ENCODE peak calls at places on chromosomes 1 and 21, in seven cellular contexts. C is activated T-helper 1 cell treated with Interleukin-2 at 50 U/mL for 16 hours; R is stimulated activated effector memory CD8-positive, alpha-beta T cell treated with anti-CD3 and anti-CD28 coated beads, Interleukin-12 subunit alpha, Interleukin-12 subunit beta, amount 100 ng/mL, for 72 hours; W is GM23248; I is foreskin fibroblast; Z is RWPE1; J is naive thymus-derived CD4-positive, alpha-beta T cell. A is an unnamed sample.

GRCh38 chr1:11575553-11575952 is 78.7 kb downstream of the FBXO2 start:
- DNase-seq in C (no peak), R (no peak), W (no peak), I (no peak), Z (no peak), J (no peak), A (no peak)

GRCh38 chr1:26016258-26016943 is 5.2 kb upstream of the EXTL1 start:
- DNase-seq in C (no peak), R (no peak), W (no peak), I (no peak), Z (no peak), J (no peak), A (no peak)

GRCh38 chr1:107315652-107316051 is 174.8 kb downstream of the NTNG1 start:
- DNase-seq in C (no peak), R (no peak), W (no peak), I (no peak), Z (no peak), J (no peak), A (no peak)

GRCh38 chr1:211938473-211939080 is 96.8 kb downstream of the INTS7 start:
- DNase-seq in C (no peak), R (no peak), W (no peak), I (no peak), Z (no peak), J (no peak), A (no peak)

GRCh38 chr1:3399732-3400131 is 54.7 kb upstream of the ARHGEF16 start:
- DNase-seq in C (no peak), R (no peak), W (peak; percentile 74), I (no peak), Z (no peak), J (no peak), A (no peak)

GRCh38 chr1:116122955-116123757 is 12.0 kb downstream of the MAB21L3 start:
- DNase-seq in C (no peak), R (no peak), W (peak; percentile 97), I (peak; percentile 96), Z (peak; percentile 28), J (no peak), A (no peak)

GRCh38 chr1:39378377-39378776 is 113.1 kb upstream of the BMP8A start:
- DNase-seq in C (no peak), R (no peak), W (no peak), I (no peak), Z (peak; percentile 50), J (no peak), A (no peak)

GRCh38 chr1:90612033-90612432 is 105.1 kb downstream of the BARHL2 start:
- DNase-seq in C (no peak), R (no peak), W (no peak), I (no peak), Z (no peak), J (no peak), A (no peak)

GRCh38 chr21:41207401-41208388 is 39.7 kb downstream of the BACE2 start:
- DNase-seq in C (no peak), R (no peak), W (peak; percentile 78), I (peak; percentile 48), Z (no peak), J (no peak), A (no peak)

GRCh38 chr1:114559356-114559755 is 22.1 kb downstream of the BCAS2 start:
- DNase-seq in C (no peak), R (no peak), W (no peak), I (no peak), Z (no peak), J (no peak), A (no peak)

GRCh38 chr21:34510148-34511142 is 1.6 kb downstream of the KCNE1 start:
- DNase-seq in C (no peak), R (peak; percentile 49), W (peak; percentile 79), I (peak; percentile 63), Z (no peak), J (peak; percentile 64), A (no peak)

GRCh38 chr1:25145775-25146381 is 86.4 kb downstream of the SYF2 start:
- DNase-seq in C (no peak), R (no peak), W (no peak), I (no peak), Z (no peak), J (no peak), A (no peak)

GRCh38 chr1:185208626-185209170 is 51.7 kb downstream of the SWT1 start:
- DNase-seq in C (no peak), R (no peak), W (no peak), I (no peak), Z (no peak), J (no peak), A (no peak)

GRCh38 chr1:186046437-186047233 is 312.4 kb downstream of the HMCN1 start:
- DNase-seq in C (no peak), R (no peak), W (no peak), I (no peak), Z (no peak), J (no peak), A (no peak)

GRCh38 chr1:232621050-232621449 is 8.9 kb downstream of the SIPA1L2 start:
- DNase-seq in C (no peak), R (no peak), W (no peak), I (no peak), Z (no peak), J (no peak), A (no peak)

GRCh38 chr1:93770640-93771039 is 89.0 kb upstream of the BCAR3 start:
- DNase-seq in C (no peak), R (no peak), W (peak; percentile 40), I (no peak), Z (no peak), J (no peak), A (no peak)

GRCh38 chr1:176701151-176701866 is 238.3 kb downstream of the PAPPA2 start:
- DNase-seq in C (no peak), R (no peak), W (no peak), I (no peak), Z (no peak), J (no peak), A (no peak)

GRCh38 chr1:167984886-167985489 is 48.1 kb upstream of the MPC2 start:
- DNase-seq in C (no peak), R (no peak), W (no peak), I (no peak), Z (no peak), J (no peak), A (no peak)

GRCh38 chr1:109619655-109620395 is at the start of gene AMPD2:
- DNase-seq in C (peak; percentile 58), R (peak; percentile 72), W (peak; percentile 94), I (peak; percentile 83), Z (peak; percentile 85), J (peak; percentile 85), A (peak; percentile 58)

GRCh38 chr1:41524676-41525675 is 40.5 kb upstream of the EDN2 start:
- DNase-seq in C (no peak), R (no peak), W (no peak), I (no peak), Z (no peak), J (no peak), A (no peak)

GRCh38 chr1:214312530-214313051 is 31.6 kb downstream of the SMYD2 start:
- DNase-seq in C (no peak), R (no peak), W (no peak), I (no peak), Z (no peak), J (no peak), A (no peak)

GRCh38 chr1:160584784-160585183 is 5.5 kb upstream of the CD84 start:
- DNase-seq in C (no peak), R (no peak), W (no peak), I (no peak), Z (no peak), J (no peak), A (no peak)

GRCh38 chr1:246698466-246699094 is 25.6 kb upstream of the SCCPDH start:
- DNase-seq in C (no peak), R (no peak), W (no peak), I (no peak), Z (no peak), J (no peak), A (no peak)

GRCh38 chr1:151966061-151966460 is 27.6 kb downstream of the S100A10 start:
- DNase-seq in C (no peak), R (no peak), W (no peak), I (no peak), Z (no peak), J (no peak), A (no peak)

GRCh38 chr1:80534606-80535360 is 1266.0 kb upstream of the ADGRL2 start:
- DNase-seq in C (no peak), R (no peak), W (no peak), I (peak; percentile 29), Z (no peak), J (no peak), A (no peak)

GRCh38 chr1:33725037-33725436 is 138.8 kb upstream of the HMGB4 start:
- DNase-seq in C (no peak), R (no peak), W (no peak), I (no peak), Z (no peak), J (no peak), A (no peak)

GRCh38 chr1:153985341-153985912 is 712 bp downstream of the RAB13 start:
- DNase-seq in C (no peak), R (no peak), W (peak; percentile 79), I (peak; percentile 91), Z (no peak), J (no peak), A (no peak)

A was measured in KG1.